ENCODE peak calls at places on chromosomes 4 and X, in nine cellular contexts. T is CD4-positive, alpha-beta memory T cell; Z is GM12864; B is H4; U is COR-L47; J is putamen; V is stimulated activated CD4-positive, alpha-beta T cell treated with anti-CD3 and anti-CD28 coated beads, Interleukin-4, amount 100 ng/mL, for 48 hours; H is stimulated activated CD8-positive, alpha-beta memory T cell treated with anti-CD3 and anti-CD28 coated beads, Interleukin-4, amount 100 ng/mL, for 24 hours; D is ELF-1. C is an unnamed sample.

GRCh38 chr4:86757468-86757867 is 91.7 kb downstream of the SLC10A6 start:
- DNase-seq in T (no peak), Z (no peak), B (no peak), U (no peak), J (no peak), V (no peak), H (no peak), D (no peak), C (no peak)

GRCh38 chrX:83008415-83008814 is 499.7 kb upstream of the POU3F4 start:
- DNase-seq in T (no peak), Z (no peak), B (no peak), U (no peak), J (no peak), V (no peak), H (no peak), D (no peak), C (peak)

GRCh38 chrX:115625577-115626301 is 64.8 kb downstream of the PLS3 start:
- DNase-seq in T (no peak), Z (no peak), B (no peak), U (no peak), J (peak), V (no peak), H (no peak), D (no peak), C (peak)

GRCh38 chr4:51868449-51868847 is 25.5 kb downstream of the DCUN1D4 start:
- DNase-seq in T (no peak), Z (no peak), B (no peak), U (no peak), J (no peak), V (no peak), H (no peak), D (no peak), C (no peak)

GRCh38 chrX:42085836-42086235 is 162.5 kb upstream of the CASK start:
- DNase-seq in T (no peak), Z (no peak), B (no peak), U (no peak), J (no peak), V (no peak), H (no peak), D (no peak), C (no peak)

GRCh38 chr4:6275898-6276563 is 6.4 kb downstream of the WFS1 start:
- DNase-seq in T (no peak), Z (no peak), B (no peak), U (no peak), J (no peak), V (no peak), H (no peak), D (no peak), C (no peak)

GRCh38 chr4:177385576-177386320 is 56.5 kb downstream of the AGA start:
- DNase-seq in T (no peak), Z (no peak), B (no peak), U (no peak), J (no peak), V (no peak), H (no peak), D (no peak), C (no peak)

GRCh38 chr4:29066856-29067255 is 1653.3 kb upstream of the PCDH7 start:
- DNase-seq in T (no peak), Z (no peak), B (no peak), U (no peak), J (no peak), V (no peak), H (no peak), D (no peak), C (peak)

GRCh38 chr4:108193891-108194672 is 25.4 kb upstream of the LEF1 start:
- DNase-seq in T (no peak), Z (no peak), B (peak), U (peak), J (no peak), V (no peak), H (no peak), D (peak), C (no peak)

GRCh38 chr4:142406051-142406549 is 440.0 kb downstream of the INPP4B start:
- DNase-seq in T (no peak), Z (no peak), B (peak), U (no peak), J (no peak), V (no peak), H (no peak), D (peak), C (peak)

GRCh38 chrX:31423575-31424284 is 351.9 kb upstream of the FTHL17 start:
- DNase-seq in T (no peak), Z (no peak), B (peak), U (peak), J (peak), V (no peak), H (no peak), D (peak), C (peak)

GRCh38 chrX:107716816-107717700 is 58.5 kb downstream of the TSC22D3 start:
- DNase-seq in T (peak), Z (peak), B (peak), U (no peak), J (peak), V (peak), H (peak), D (peak), C (peak)

GRCh38 chrX:112631892-112632291 is 47.8 kb downstream of the LHFPL1 start:
- DNase-seq in T (no peak), Z (no peak), B (no peak), U (no peak), J (no peak), V (no peak), H (no peak), D (no peak), C (no peak)

GRCh38 chrX:53074987-53075386 is 7.2 kb upstream of the TSPYL2 start:
- DNase-seq in T (no peak), Z (no peak), B (no peak), U (no peak), J (no peak), V (no peak), H (no peak), D (peak), C (no peak)

GRCh38 chr4:125283702-125284279 is 31.0 kb upstream of the FAT4 start:
- DNase-seq in T (no peak), Z (no peak), B (peak), U (no peak), J (peak), V (no peak), H (no peak), D (no peak), C (peak)

GRCh38 chrX:20951016-20951795 is 423.0 kb upstream of the CNKSR2 start:
- DNase-seq in T (no peak), Z (no peak), B (no peak), U (no peak), J (no peak), V (no peak), H (no peak), D (peak), C (no peak)

GRCh38 chr4:79164961-79165610 is 160.8 kb downstream of the NAA11 start:
- DNase-seq in T (no peak), Z (no peak), B (no peak), U (peak), J (no peak), V (no peak), H (no peak), D (no peak), C (no peak)

GRCh38 chr4:8742546-8742945 is 129.1 kb downstream of the HMX1 start:
- DNase-seq in T (no peak), Z (no peak), B (no peak), U (no peak), J (no peak), V (no peak), H (no peak), D (no peak), C (no peak)

GRCh38 chr4:183241771-183242170 is 78.3 kb downstream of the CLDN22 start:
- DNase-seq in T (no peak), Z (no peak), B (no peak), U (no peak), J (no peak), V (no peak), H (no peak), D (no peak), C (peak)

GRCh38 chr4:67162692-67163091 is 382.6 kb downstream of the CENPC start:
- DNase-seq in T (no peak), Z (no peak), B (no peak), U (no peak), J (no peak), V (no peak), H (no peak), D (no peak), C (no peak)

GRCh38 chrX:112968351-112969133 is 127.9 kb upstream of the AMOT start:
- DNase-seq in T (no peak), Z (no peak), B (no peak), U (no peak), J (no peak), V (no peak), H (no peak), D (no peak), C (no peak)

GRCh38 chr4:162485486-162485885 is 321.7 kb upstream of the FSTL5 start:
- DNase-seq in T (no peak), Z (no peak), B (peak), U (no peak), J (no peak), V (no peak), H (no peak), D (no peak), C (no peak)

GRCh38 chr4:25654971-25655963 is at the start of gene SLC34A2:
- DNase-seq in T (no peak), Z (no peak), B (no peak), U (no peak), J (no peak), V (no peak), H (no peak), D (peak), C (no peak)

GRCh38 chr4:8868321-8869001 is 3.2 kb downstream of the HMX1 start:
- DNase-seq in T (no peak), Z (no peak), B (no peak), U (no peak), J (no peak), V (no peak), H (no peak), D (no peak), C (no peak)

GRCh38 chr4:138242076-138242829 is at the start of gene SLC7A11:
- DNase-seq in T (peak), Z (peak), B (peak), U (peak), J (peak), V (peak), H (peak), D (peak), C (peak)

GRCh38 chrX:71615954-71616353 is 2.4 kb downstream of the CXCR3 start:
- DNase-seq in T (no peak), Z (no peak), B (no peak), U (no peak), J (no peak), V (no peak), H (no peak), D (no peak), C (no peak)

GRCh38 chr4:88021824-88022223 is 14.4 kb downstream of the PKD2 start:
- DNase-seq in T (no peak), Z (no peak), B (no peak), U (no peak), J (no peak), V (no peak), H (no peak), D (no peak), C (peak)

GRCh38 chrX:14352511-14352910 is 176.8 kb upstream of the GLRA2 start:
- DNase-seq in T (no peak), Z (no peak), B (no peak), U (no peak), J (no peak), V (no peak), H (no peak), D (no peak), C (no peak)

GRCh38 chr4:161931089-161931488 is 232.7 kb downstream of the FSTL5 start:
- DNase-seq in T (no peak), Z (no peak), B (no peak), U (no peak), J (no peak), V (no peak), H (no peak), D (no peak), C (no peak)

GRCh38 chr4:85102606-85103005 is 136.1 kb upstream of the WDFY3 start:
- DNase-seq in T (no peak), Z (no peak), B (no peak), U (no peak), J (no peak), V (no peak), H (no peak), D (no peak), C (no peak)

GRCh38 chr4:144582105-144582850 is 63.7 kb upstream of the HHIP start:
- DNase-seq in T (no peak), Z (no peak), B (no peak), U (no peak), J (no peak), V (no peak), H (no peak), D (no peak), C (peak)

GRCh38 chr4:7699040-7699439 is 240.6 kb downstream of the AFAP1 start:
- DNase-seq in T (no peak), Z (no peak), B (peak), U (no peak), J (no peak), V (no peak), H (no peak), D (no peak), C (peak)

GRCh38 chr4:33013280-33013679 is 2293.1 kb downstream of the PCDH7 start:
- DNase-seq in T (no peak), Z (no peak), B (no peak), U (no peak), J (peak), V (no peak), H (no peak), D (no peak), C (no peak)

GRCh38 chr4:78150465-78150864 is 93.3 kb downstream of the FRAS1 start:
- DNase-seq in T (no peak), Z (no peak), B (no peak), U (no peak), J (no peak), V (no peak), H (no peak), D (no peak), C (no peak)

GRCh38 chr4:89411539-89411938 is 103.9 kb upstream of the GPRIN3 start:
- DNase-seq in T (no peak), Z (no peak), B (no peak), U (no peak), J (no peak), V (no peak), H (no peak), D (no peak), C (no peak)

GRCh38 chr4:38757945-38758344 is 24.8 kb downstream of the TLR10 start:
- DNase-seq in T (no peak), Z (no peak), B (peak), U (peak), J (no peak), V (no peak), H (no peak), D (peak), C (no peak)

GRCh38 chrX:114782925-114783324 is 199.0 kb downstream of the HTR2C start:
- DNase-seq in T (no peak), Z (no peak), B (no peak), U (no peak), J (no peak), V (no peak), H (no peak), D (no peak), C (no peak)

GRCh38 chrX:150547511-150548115 is 20.8 kb upstream of the MTM1 start:
- DNase-seq in T (no peak), Z (no peak), B (no peak), U (no peak), J (peak), V (no peak), H (no peak), D (peak), C (peak)

GRCh38 chr4:10661047-10661446 is 23.5 kb downstream of the CLNK start:
- DNase-seq in T (no peak), Z (no peak), B (no peak), U (no peak), J (no peak), V (no peak), H (no peak), D (no peak), C (no peak)

GRCh38 chrX:138858946-138859345 is 147.4 kb upstream of the FGF13 start:
- DNase-seq in T (no peak), Z (no peak), B (no peak), U (no peak), J (no peak), V (no peak), H (no peak), D (no peak), C (no peak)

C was measured in fibroblast of pulmonary artery.